ENCODE peak calls at places on chromosomes 3 and 15, in six cellular contexts. D is SJSA1; A is IMR-90; M is tibial nerve; S is effector memory CD4-positive, alpha-beta T cell; F is heart left ventricle. O is an unnamed sample.

GRCh38 chr3:105415981-105416380 is 49.3 kb downstream of the ALCAM start:
- DNase-seq in D (no peak), A (peak; percentile 65), M (no peak), S (no peak), F (no peak), O (no peak)

GRCh38 chr3:196141866-196142673 is 60.2 kb upstream of the TFRC start:
- DNase-seq in D (no peak), A (no peak), M (no peak), S (no peak), F (no peak), O (no peak)

GRCh38 chr3:132595036-132595435 is 2.0 kb upstream of the ACKR4 start:
- DNase-seq in D (no peak), A (peak; percentile 66), M (no peak), S (no peak), F (no peak), O (no peak)

GRCh38 chr15:39556461-39556860 is 24.4 kb upstream of the THBS1 start:
- DNase-seq in D (no peak), A (peak; percentile 81), M (no peak), S (no peak), F (no peak), O (no peak)

GRCh38 chr3:187251599-187251998 is 39.9 kb downstream of the MASP1 start:
- DNase-seq in D (no peak), A (no peak), M (no peak), S (no peak), F (no peak), O (no peak)

GRCh38 chr15:89556413-89557262 is 18.6 kb upstream of the TICRR start:
- DNase-seq in D (peak; percentile 64), A (peak; percentile 77), M (peak; percentile 73), S (peak; percentile 24), F (no peak), O (no peak)

GRCh38 chr15:40829155-40829554 is 647 bp upstream of the PPP1R14D start:
- DNase-seq in D (no peak), A (no peak), M (no peak), S (no peak), F (no peak), O (no peak)

GRCh38 chr15:45099549-45100165 is 14.3 kb downstream of the DUOX2 start:
- DNase-seq in D (no peak), A (no peak), M (no peak), S (no peak), F (no peak), O (no peak)

GRCh38 chr3:14880486-14881179 is 61.9 kb downstream of the FGD5 start:
- DNase-seq in D (no peak), A (no peak), M (no peak), S (no peak), F (no peak), O (no peak)

GRCh38 chr3:14947886-14948608 is 664 bp downstream of the NR2C2 start:
- DNase-seq in D (peak; percentile 94), A (peak; percentile 94), M (peak; percentile 93), S (peak; percentile 94), F (peak; percentile 98), O (peak; percentile 97)

GRCh38 chr3:177995006-177995732 is 541.1 kb upstream of the KCNMB2 start:
- DNase-seq in D (no peak), A (no peak), M (no peak), S (no peak), F (no peak), O (no peak)

DNA sequence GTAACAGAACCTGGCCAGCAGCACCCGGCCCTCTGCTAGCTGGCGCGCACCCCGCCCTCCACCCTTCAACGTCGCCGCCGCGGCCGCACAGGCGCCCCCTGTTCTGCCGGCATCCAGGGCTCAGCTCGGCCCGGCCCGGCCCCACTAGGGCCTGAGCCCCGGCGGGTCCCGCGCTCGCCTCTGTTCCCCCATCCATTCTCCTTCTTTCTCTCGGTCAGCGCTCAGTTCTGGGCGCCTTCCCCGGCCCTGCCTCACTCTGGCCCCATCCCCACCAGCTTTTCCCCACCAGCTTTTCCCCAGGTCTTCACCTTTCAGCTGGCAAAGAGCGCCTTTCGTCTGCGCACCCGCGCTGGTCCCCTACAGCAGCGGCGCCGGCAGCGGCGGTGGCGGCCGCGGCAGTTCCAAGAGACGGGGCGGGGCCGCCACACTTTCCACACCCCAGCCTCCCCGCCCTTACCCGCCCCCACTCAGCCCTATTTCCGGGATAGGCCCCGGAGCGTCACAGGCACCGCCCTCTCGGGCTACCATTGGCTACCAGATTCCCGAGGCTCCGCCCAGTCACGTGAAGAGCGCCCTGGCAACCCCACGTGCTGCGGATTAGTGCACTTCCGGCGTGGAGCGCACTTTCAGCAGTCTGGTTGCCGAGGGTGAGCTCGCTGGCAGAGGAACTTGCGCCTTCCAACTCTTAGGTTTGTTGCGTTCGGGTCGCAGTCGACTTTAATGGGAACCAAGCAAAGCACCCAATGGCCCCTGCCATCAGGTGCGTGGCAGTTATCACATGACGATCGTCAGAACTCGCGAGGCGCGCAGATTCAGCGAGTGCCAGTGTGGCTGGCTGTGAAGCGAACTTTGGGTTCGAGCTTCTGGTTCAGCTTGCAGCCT is at the start of gene EIF5A2:
- DNase-seq in D (peak; percentile 93), A (peak; percentile 93), M (peak; percentile 94), S (peak; percentile 95), F (peak; percentile 96), O (peak; percentile 96)
- H3K4me3 ChIP-seq in D (peak within 1 kb of the TSS; percentile 62), A (peak within 1 kb of the TSS; percentile 80), M (peak within 1 kb of the TSS; percentile 78), S (peak within 1 kb of the TSS; percentile 79), F (peak within 1 kb of the TSS; percentile 80), O (peak within 1 kb of the TSS; percentile 68)

GRCh38 chr3:126463521-126463920 is 12.2 kb downstream of the ZXDC start:
- DNase-seq in D (no peak), A (no peak), M (no peak), S (no peak), F (no peak), O (no peak)

GRCh38 chr3:126465928-126466564 is 9.6 kb downstream of the ZXDC start:
- DNase-seq in D (no peak), A (no peak), M (no peak), S (no peak), F (no peak), O (no peak)

GRCh38 chr3:126464494-126464893 is 11.2 kb downstream of the ZXDC start:
- DNase-seq in D (no peak), A (no peak), M (no peak), S (no peak), F (no peak), O (no peak)

GRCh38 chr3:126464093-126464492 is 11.6 kb downstream of the ZXDC start:
- DNase-seq in D (no peak), A (no peak), M (no peak), S (no peak), F (no peak), O (no peak)

DNA sequence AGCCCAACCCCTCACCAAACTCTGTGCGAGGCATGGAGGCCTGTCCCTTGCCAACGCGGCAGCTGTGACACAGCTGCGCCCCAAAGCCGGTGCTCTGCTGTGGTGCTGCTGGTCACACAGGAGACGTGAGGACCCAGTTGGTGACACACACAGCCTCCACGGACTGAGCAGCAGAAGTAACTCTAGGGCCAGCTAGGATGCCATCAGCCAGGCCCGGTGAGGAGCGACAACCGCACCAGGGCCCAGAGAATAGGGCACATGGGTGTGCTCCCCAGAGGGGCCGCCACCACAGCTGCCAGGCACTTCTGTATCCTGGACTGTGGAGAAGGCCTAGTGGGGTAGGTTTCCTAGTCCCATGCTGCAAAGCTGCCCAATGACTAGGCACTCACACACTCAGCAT is 10.7 kb downstream of the ZXDC start:
- DNase-seq in D (no peak), A (no peak), M (no peak), S (no peak), F (no peak), O (no peak)
- H3K27ac ChIP-seq in D (no peak overlapping the region), A (no peak overlapping the region), M (no peak overlapping the region), S (no peak overlapping the region), F (no peak overlapping the region), O (no peak overlapping the region)

GRCh38 chr15:43106486-43106829 is 620 bp upstream of the UBR1 start:
- DNase-seq in D (no peak), A (no peak), M (no peak), S (no peak), F (no peak), O (no peak)

GRCh38 chr15:43103939-43104338 is 1.9 kb downstream of the UBR1 start:
- DNase-seq in D (no peak), A (no peak), M (no peak), S (no peak), F (no peak), O (no peak)

GRCh38 chr15:43105077-43105769 is 615 bp downstream of the UBR1 start:
- DNase-seq in D (no peak), A (peak; percentile 5), M (no peak), S (peak; percentile 24), F (no peak), O (peak; percentile 38)

GRCh38 chr15:43105778-43106485 is at the start of gene UBR1:
- DNase-seq in D (peak; percentile 92), A (peak; percentile 92), M (peak; percentile 81), S (peak; percentile 86), F (peak; percentile 93), O (peak; percentile 84)

GRCh38 chr15:43104426-43104825 is 1.4 kb downstream of the UBR1 start:
- DNase-seq in D (no peak), A (peak; percentile 9), M (no peak), S (no peak), F (no peak), O (no peak)
- H3K4me3 ChIP-seq in D (no peak overlapping the region), A (no peak overlapping the region), M (peak overlapping the region; percentile 68), S (no peak overlapping the region), F (peak overlapping the region; percentile 87), O (no peak overlapping the region)

GRCh38 chr3:151037746-151038145 is 47.7 kb upstream of the MED12L start:
- DNase-seq in D (peak; percentile 89), A (peak; percentile 97), M (no peak), S (no peak), F (peak; percentile 60), O (no peak)
- H3K27ac ChIP-seq in D (peak overlapping the region; percentile 44), A (peak overlapping the region; percentile 63), M (no peak overlapping the region), S (no peak overlapping the region), F (no peak overlapping the region), O (no peak overlapping the region)